ENCODE peak calls at places on chromosome 16, in four cellular contexts. X, M, W and Z are unnamed samples.

GRCh38 chr16:7736138-7736537 is 403.5 kb downstream of the RBFOX1 start:
- DNase-seq in X (no peak), M (no peak), W (no peak), Z (no peak)

GRCh38 chr16:56389554-56389953 is 35.8 kb downstream of the AMFR start:
- DNase-seq in X (peak), M (no peak), W (peak), Z (no peak)

GRCh38 chr16:49455181-49455990 is 81.8 kb downstream of the C16orf78 start:
- DNase-seq in X (no peak), M (no peak), W (no peak), Z (no peak)

GRCh38 chr16:1416521-1416941 is 2.0 kb upstream of the UNKL start:
- DNase-seq in X (no peak), M (no peak), W (no peak), Z (no peak)

GRCh38 chr16:56643080-56643778 is 4.8 kb downstream of the MT1A start:
- DNase-seq in X (peak), M (peak), W (peak), Z (peak)

GRCh38 chr16:27698266-27698665 is 148.3 kb downstream of the KATNIP start:
- DNase-seq in X (no peak), M (no peak), W (peak), Z (peak)

GRCh38 chr16:24041834-24042631 is 206.2 kb downstream of the PRKCB start:
- DNase-seq in X (peak), M (peak), W (peak), Z (peak)

GRCh38 chr16:19130852-19131808 is 17.4 kb downstream of the ITPRIPL2 start:
- DNase-seq in X (peak), M (peak), W (peak), Z (peak)

GRCh38 chr16:56513972-56514371 is 5.9 kb downstream of the BBS2 start:
- DNase-seq in X (peak), M (peak), W (peak), Z (peak)

GRCh38 chr16:17397499-17397891 is 73.3 kb downstream of the XYLT1 start:
- DNase-seq in X (peak), M (peak), W (peak), Z (no peak)

GRCh38 chr16:88731699-88732098 is 25.4 kb downstream of the CTU2 start:
- DNase-seq in X (no peak), M (no peak), W (peak), Z (no peak)

GRCh38 chr16:56203052-56203451 is 11.8 kb downstream of the GNAO1 start:
- DNase-seq in X (peak), M (no peak), W (no peak), Z (peak)

GRCh38 chr16:53908731-53909130 is 204.8 kb downstream of the FTO start:
- DNase-seq in X (no peak), M (no peak), W (no peak), Z (no peak)